ENCODE peak calls at places on chromosome 20, in nine cellular contexts. One of them, this sample, is unnamed.

GRCh38 chr20:9918360-9918759 is 79.5 kb upstream of the PAK5 start:
- DNase-seq in Calu3: no peak
- DNase-seq in A673: no peak
- DNase-seq in GM10248: no peak
- DNase-seq in chondrocyte: no peak
- DNase-seq in RWPE1: no peak
- DNase-seq in heart left ventricle: no peak
- DNase-seq in cardiac fibroblast: no peak
- DNase-seq in progenitor cell of endocrine pancreas: no peak
- DNase-seq in this sample: no peak

GRCh38 chr20:57384953-57385761 is 6.0 kb upstream of the RBM38 start:
- DNase-seq in chondrocyte: peak
- DNase-seq in RWPE1: no peak
- DNase-seq in Calu3: no peak
- DNase-seq in cardiac fibroblast: no peak
- DNase-seq in GM10248: no peak
- DNase-seq in progenitor cell of endocrine pancreas: no peak
- DNase-seq in heart left ventricle: no peak
- DNase-seq in A673: no peak
- DNase-seq in this sample: no peak

GRCh38 chr20:23048283-23049200 is 930 bp downstream of the THBD start:
- DNase-seq in Calu3: peak
- DNase-seq in heart left ventricle: peak
- DNase-seq in chondrocyte: no peak
- DNase-seq in cardiac fibroblast: peak
- DNase-seq in RWPE1: peak
- DNase-seq in GM10248: peak
- DNase-seq in A673: peak
- DNase-seq in progenitor cell of endocrine pancreas: peak
- DNase-seq in this sample: no peak

GRCh38 chr20:50719328-50719727 is 12.1 kb upstream of the PARD6B start:
- DNase-seq in A673: no peak
- DNase-seq in chondrocyte: no peak
- DNase-seq in GM10248: no peak
- DNase-seq in RWPE1: no peak
- DNase-seq in progenitor cell of endocrine pancreas: no peak
- DNase-seq in heart left ventricle: no peak
- DNase-seq in cardiac fibroblast: no peak
- DNase-seq in Calu3: no peak
- DNase-seq in this sample: no peak

GRCh38 chr20:47317127-47317895 is 39.2 kb downstream of the ZMYND8 start:
- DNase-seq in progenitor cell of endocrine pancreas: no peak
- DNase-seq in heart left ventricle: peak
- DNase-seq in cardiac fibroblast: peak
- DNase-seq in A673: peak
- DNase-seq in RWPE1: peak
- DNase-seq in Calu3: peak
- DNase-seq in chondrocyte: no peak
- DNase-seq in GM10248: no peak
- DNase-seq in this sample: peak

GRCh38 chr20:21235713-21236445 is 67.3 kb upstream of the XRN2 start:
- DNase-seq in A673: peak
- DNase-seq in chondrocyte: no peak
- DNase-seq in GM10248: peak
- DNase-seq in RWPE1: peak
- DNase-seq in progenitor cell of endocrine pancreas: peak
- DNase-seq in heart left ventricle: peak
- DNase-seq in Calu3: peak
- DNase-seq in cardiac fibroblast: peak
- DNase-seq in this sample: peak

GRCh38 chr20:1810926-1811620 is 84.1 kb upstream of the SIRPA start:
- DNase-seq in Calu3: no peak
- DNase-seq in GM10248: no peak
- DNase-seq in heart left ventricle: peak
- DNase-seq in cardiac fibroblast: peak
- DNase-seq in A673: peak
- DNase-seq in progenitor cell of endocrine pancreas: no peak
- DNase-seq in RWPE1: no peak
- DNase-seq in chondrocyte: no peak
- DNase-seq in this sample: no peak

GRCh38 chr20:47720636-47721427 is 64.4 kb downstream of the SULF2 start:
- DNase-seq in A673: peak
- DNase-seq in RWPE1: no peak
- DNase-seq in progenitor cell of endocrine pancreas: no peak
- DNase-seq in cardiac fibroblast: peak
- DNase-seq in chondrocyte: no peak
- DNase-seq in GM10248: no peak
- DNase-seq in Calu3: no peak
- DNase-seq in heart left ventricle: no peak
- DNase-seq in this sample: peak

GRCh38 chr20:19786311-19786710 is 28.3 kb downstream of the RIN2 start:
- DNase-seq in GM10248: no peak
- DNase-seq in chondrocyte: no peak
- DNase-seq in heart left ventricle: peak
- DNase-seq in RWPE1: peak
- DNase-seq in Calu3: no peak
- DNase-seq in progenitor cell of endocrine pancreas: no peak
- DNase-seq in A673: peak
- DNase-seq in cardiac fibroblast: peak
- DNase-seq in this sample: peak

GRCh38 chr20:51628533-51629398 is 86.2 kb upstream of the NFATC2 start:
- DNase-seq in heart left ventricle: no peak
- DNase-seq in GM10248: no peak
- DNase-seq in chondrocyte: no peak
- DNase-seq in RWPE1: no peak
- DNase-seq in progenitor cell of endocrine pancreas: no peak
- DNase-seq in Calu3: no peak
- DNase-seq in A673: no peak
- DNase-seq in cardiac fibroblast: peak
- DNase-seq in this sample: peak

GRCh38 chr20:57851025-57851682 is 141.3 kb upstream of the PMEPA1 start:
- DNase-seq in A673: no peak
- DNase-seq in heart left ventricle: peak
- DNase-seq in progenitor cell of endocrine pancreas: peak
- DNase-seq in cardiac fibroblast: no peak
- DNase-seq in RWPE1: no peak
- DNase-seq in GM10248: no peak
- DNase-seq in chondrocyte: no peak
- DNase-seq in Calu3: no peak
- DNase-seq in this sample: no peak

GRCh38 chr20:46810442-46811327 is 84.0 kb upstream of the EYA2 start:
- DNase-seq in RWPE1: no peak
- DNase-seq in Calu3: no peak
- DNase-seq in A673: no peak
- DNase-seq in GM10248: no peak
- DNase-seq in cardiac fibroblast: no peak
- DNase-seq in heart left ventricle: no peak
- DNase-seq in chondrocyte: no peak
- DNase-seq in progenitor cell of endocrine pancreas: no peak
- DNase-seq in this sample: no peak

GRCh38 chr20:18272451-18272850 is 15.9 kb upstream of the ZNF133 start:
- DNase-seq in chondrocyte: no peak
- DNase-seq in progenitor cell of endocrine pancreas: no peak
- DNase-seq in heart left ventricle: peak
- DNase-seq in RWPE1: no peak
- DNase-seq in cardiac fibroblast: peak
- DNase-seq in A673: peak
- DNase-seq in Calu3: no peak
- DNase-seq in GM10248: no peak
- DNase-seq in this sample: peak

GRCh38 chr20:23856226-23856625 is 23.3 kb downstream of the CST5 start:
- DNase-seq in cardiac fibroblast: no peak
- DNase-seq in progenitor cell of endocrine pancreas: no peak
- DNase-seq in Calu3: no peak
- DNase-seq in A673: no peak
- DNase-seq in heart left ventricle: no peak
- DNase-seq in GM10248: no peak
- DNase-seq in RWPE1: no peak
- DNase-seq in chondrocyte: no peak
- DNase-seq in this sample: no peak

GRCh38 chr20:20649945-20650344 is 62.5 kb downstream of the RALGAPA2 start:
- DNase-seq in progenitor cell of endocrine pancreas: no peak
- DNase-seq in heart left ventricle: no peak
- DNase-seq in cardiac fibroblast: no peak
- DNase-seq in A673: no peak
- DNase-seq in RWPE1: no peak
- DNase-seq in GM10248: no peak
- DNase-seq in chondrocyte: no peak
- DNase-seq in Calu3: no peak
- DNase-seq in this sample: no peak

GRCh38 chr20:38228436-38228835 is 32.1 kb downstream of the KIAA1755 start:
- DNase-seq in chondrocyte: peak
- DNase-seq in heart left ventricle: no peak
- DNase-seq in GM10248: no peak
- DNase-seq in cardiac fibroblast: peak
- DNase-seq in progenitor cell of endocrine pancreas: no peak
- DNase-seq in A673: peak
- DNase-seq in RWPE1: peak
- DNase-seq in Calu3: no peak
- DNase-seq in this sample: no peak

GRCh38 chr20:51092238-51092822 is 69.4 kb upstream of the KCNG1 start:
- DNase-seq in GM10248: no peak
- DNase-seq in progenitor cell of endocrine pancreas: no peak
- DNase-seq in heart left ventricle: no peak
- DNase-seq in A673: no peak
- DNase-seq in cardiac fibroblast: peak
- DNase-seq in chondrocyte: no peak
- DNase-seq in Calu3: no peak
- DNase-seq in RWPE1: no peak
- DNase-seq in this sample: no peak

GRCh38 chr20:18394363-18394762 is 72.5 kb downstream of the DZANK1 start:
- DNase-seq in RWPE1: no peak
- DNase-seq in heart left ventricle: no peak
- DNase-seq in progenitor cell of endocrine pancreas: no peak
- DNase-seq in Calu3: no peak
- DNase-seq in chondrocyte: no peak
- DNase-seq in GM10248: no peak
- DNase-seq in cardiac fibroblast: no peak
- DNase-seq in A673: no peak
- DNase-seq in this sample: no peak

GRCh38 chr20:20130399-20130798 is 78.1 kb downstream of the CFAP61 start:
- DNase-seq in heart left ventricle: no peak
- DNase-seq in progenitor cell of endocrine pancreas: no peak
- DNase-seq in A673: peak
- DNase-seq in GM10248: no peak
- DNase-seq in Calu3: no peak
- DNase-seq in RWPE1: no peak
- DNase-seq in chondrocyte: no peak
- DNase-seq in cardiac fibroblast: no peak
- DNase-seq in this sample: no peak

GRCh38 chr20:3168079-3168828 is 5.1 kb downstream of the LZTS3 start:
- DNase-seq in GM10248: no peak
- DNase-seq in Calu3: peak
- DNase-seq in heart left ventricle: no peak
- DNase-seq in A673: no peak
- DNase-seq in progenitor cell of endocrine pancreas: peak
- DNase-seq in RWPE1: no peak
- DNase-seq in cardiac fibroblast: no peak
- DNase-seq in chondrocyte: no peak
- DNase-seq in this sample: no peak
- TF ChIP-seq CTCF in GM10248: no peak
- TF ChIP-seq CTCF in Calu3: no peak
- TF ChIP-seq CTCF in heart left ventricle: no peak
- TF ChIP-seq CTCF in A673: no peak
- TF ChIP-seq CTCF in progenitor cell of endocrine pancreas: peak
- TF ChIP-seq CTCF in RWPE1: no peak
- TF ChIP-seq CTCF in cardiac fibroblast: no peak
- TF ChIP-seq CTCF in chondrocyte: no peak
- TF ChIP-seq CTCF in this sample: no peak

GRCh38 chr20:41443667-41444066 is 77.0 kb upstream of the EMILIN3 start:
- DNase-seq in RWPE1: peak
- DNase-seq in Calu3: no peak
- DNase-seq in heart left ventricle: no peak
- DNase-seq in cardiac fibroblast: no peak
- DNase-seq in GM10248: peak
- DNase-seq in chondrocyte: no peak
- DNase-seq in A673: no peak
- DNase-seq in progenitor cell of endocrine pancreas: no peak
- DNase-seq in this sample: no peak
- TF ChIP-seq CTCF in RWPE1: no peak
- TF ChIP-seq CTCF in Calu3: no peak
- TF ChIP-seq CTCF in heart left ventricle: no peak
- TF ChIP-seq CTCF in cardiac fibroblast: no peak
- TF ChIP-seq CTCF in GM10248: no peak
- TF ChIP-seq CTCF in chondrocyte: no peak
- TF ChIP-seq CTCF in A673: no peak
- TF ChIP-seq CTCF in progenitor cell of endocrine pancreas: no peak
- TF ChIP-seq CTCF in this sample: no peak

GRCh38 chr20:45456632-45457031 is 12.9 kb upstream of the WFDC2 start:
- DNase-seq in chondrocyte: no peak
- DNase-seq in heart left ventricle: no peak
- DNase-seq in RWPE1: no peak
- DNase-seq in cardiac fibroblast: peak
- DNase-seq in Calu3: peak
- DNase-seq in A673: peak
- DNase-seq in progenitor cell of endocrine pancreas: no peak
- DNase-seq in GM10248: peak
- DNase-seq in this sample: no peak

GRCh38 chr20:45463113-45463512 is 6.4 kb upstream of the WFDC2 start:
- DNase-seq in cardiac fibroblast: no peak
- DNase-seq in heart left ventricle: no peak
- DNase-seq in progenitor cell of endocrine pancreas: no peak
- DNase-seq in A673: no peak
- DNase-seq in Calu3: no peak
- DNase-seq in RWPE1: no peak
- DNase-seq in chondrocyte: no peak
- DNase-seq in GM10248: no peak
- DNase-seq in this sample: no peak

GRCh38 chr20:45462711-45463110 is 6.8 kb upstream of the WFDC2 start:
- DNase-seq in GM10248: no peak
- DNase-seq in chondrocyte: no peak
- DNase-seq in Calu3: no peak
- DNase-seq in RWPE1: no peak
- DNase-seq in progenitor cell of endocrine pancreas: no peak
- DNase-seq in heart left ventricle: no peak
- DNase-seq in cardiac fibroblast: no peak
- DNase-seq in A673: no peak
- DNase-seq in this sample: no peak

GRCh38 chr20:45461225-45461624 is 8.3 kb upstream of the WFDC2 start:
- DNase-seq in Calu3: no peak
- DNase-seq in progenitor cell of endocrine pancreas: no peak
- DNase-seq in chondrocyte: no peak
- DNase-seq in RWPE1: no peak
- DNase-seq in heart left ventricle: no peak
- DNase-seq in GM10248: no peak
- DNase-seq in A673: no peak
- DNase-seq in cardiac fibroblast: no peak
- DNase-seq in this sample: no peak

GRCh38 chr20:45459606-45460005 is 9.9 kb upstream of the WFDC2 start:
- DNase-seq in A673: peak
- DNase-seq in RWPE1: no peak
- DNase-seq in Calu3: peak
- DNase-seq in cardiac fibroblast: peak
- DNase-seq in GM10248: no peak
- DNase-seq in heart left ventricle: no peak
- DNase-seq in progenitor cell of endocrine pancreas: no peak
- DNase-seq in chondrocyte: no peak
- DNase-seq in this sample: peak
- TF ChIP-seq CTCF in A673: peak
- TF ChIP-seq CTCF in RWPE1: no peak
- TF ChIP-seq CTCF in Calu3: peak
- TF ChIP-seq CTCF in cardiac fibroblast: peak
- TF ChIP-seq CTCF in GM10248: no peak
- TF ChIP-seq CTCF in heart left ventricle: no peak
- TF ChIP-seq CTCF in progenitor cell of endocrine pancreas: peak
- TF ChIP-seq CTCF in chondrocyte: peak
- TF ChIP-seq CTCF in this sample: peak

GRCh38 chr20:25220021-25220730 is 24.7 kb downstream of the ENTPD6 start:
- DNase-seq in cardiac fibroblast: no peak
- DNase-seq in RWPE1: no peak
- DNase-seq in Calu3: no peak
- DNase-seq in chondrocyte: no peak
- DNase-seq in heart left ventricle: no peak
- DNase-seq in GM10248: no peak
- DNase-seq in progenitor cell of endocrine pancreas: no peak
- DNase-seq in A673: no peak
- DNase-seq in this sample: no peak
- TF ChIP-seq CTCF in cardiac fibroblast: peak
- TF ChIP-seq CTCF in RWPE1: no peak
- TF ChIP-seq CTCF in Calu3: no peak
- TF ChIP-seq CTCF in chondrocyte: peak
- TF ChIP-seq CTCF in heart left ventricle: no peak
- TF ChIP-seq CTCF in GM10248: peak
- TF ChIP-seq CTCF in progenitor cell of endocrine pancreas: peak
- TF ChIP-seq CTCF in A673: peak
- TF ChIP-seq CTCF in this sample: peak

This sample was measured in HFFc6.